ENCODE peak calls at places on chromosomes 13 and 19, in six cellular contexts. One of them, this sample, is unnamed.

GRCh38 chr13:101621099-101621498 is 168.6 kb downstream of the ITGBL1 start:
- DNase-seq in stimulated activated CD8-positive, alpha-beta memory T cell treated with anti-CD3 and anti-CD28 coated beads, Interleukin-15, amount 100 ng/mL, for 24 hours: no peak
- DNase-seq in AG04449: no peak
- DNase-seq in amniotic epithelial cell: no peak
- DNase-seq in C1 segment of cervical spinal cord: no peak
- DNase-seq in T-helper 1 cell: no peak
- DNase-seq in this sample: no peak

GRCh38 chr13:41008349-41008980 is 10.7 kb downstream of the ELF1 start:
- DNase-seq in stimulated activated CD8-positive, alpha-beta memory T cell treated with anti-CD3 and anti-CD28 coated beads, Interleukin-15, amount 100 ng/mL, for 24 hours: no peak
- DNase-seq in AG04449: peak
- DNase-seq in amniotic epithelial cell: peak
- DNase-seq in C1 segment of cervical spinal cord: no peak
- DNase-seq in T-helper 1 cell: no peak
- DNase-seq in this sample: no peak

GRCh38 chr13:99018418-99019180 is 40.7 kb upstream of the DOCK9 start:
- DNase-seq in stimulated activated CD8-positive, alpha-beta memory T cell treated with anti-CD3 and anti-CD28 coated beads, Interleukin-15, amount 100 ng/mL, for 24 hours: no peak
- DNase-seq in AG04449: peak
- DNase-seq in amniotic epithelial cell: peak
- DNase-seq in C1 segment of cervical spinal cord: no peak
- DNase-seq in T-helper 1 cell: no peak
- DNase-seq in this sample: no peak

GRCh38 chr19:46787331-46788100 is 878 bp downstream of the SLC1A5 start:
- DNase-seq in stimulated activated CD8-positive, alpha-beta memory T cell treated with anti-CD3 and anti-CD28 coated beads, Interleukin-15, amount 100 ng/mL, for 24 hours: no peak
- DNase-seq in AG04449: no peak
- DNase-seq in amniotic epithelial cell: peak
- DNase-seq in C1 segment of cervical spinal cord: no peak
- DNase-seq in T-helper 1 cell: peak
- DNase-seq in this sample: peak

GRCh38 chr19:42115705-42116104 is 16.5 kb downstream of the POU2F2 start:
- DNase-seq in stimulated activated CD8-positive, alpha-beta memory T cell treated with anti-CD3 and anti-CD28 coated beads, Interleukin-15, amount 100 ng/mL, for 24 hours: no peak
- DNase-seq in AG04449: no peak
- DNase-seq in amniotic epithelial cell: no peak
- DNase-seq in C1 segment of cervical spinal cord: no peak
- DNase-seq in T-helper 1 cell: no peak
- DNase-seq in this sample: no peak

GRCh38 chr13:76861859-76862258 is 24.3 kb downstream of the KCTD12 start:
- DNase-seq in stimulated activated CD8-positive, alpha-beta memory T cell treated with anti-CD3 and anti-CD28 coated beads, Interleukin-15, amount 100 ng/mL, for 24 hours: no peak
- DNase-seq in AG04449: no peak
- DNase-seq in amniotic epithelial cell: peak
- DNase-seq in C1 segment of cervical spinal cord: no peak
- DNase-seq in T-helper 1 cell: no peak
- DNase-seq in this sample: no peak

GRCh38 chr19:1401138-1401888 is at the start of gene GAMT:
- DNase-seq in stimulated activated CD8-positive, alpha-beta memory T cell treated with anti-CD3 and anti-CD28 coated beads, Interleukin-15, amount 100 ng/mL, for 24 hours: peak
- DNase-seq in AG04449: no peak
- DNase-seq in amniotic epithelial cell: no peak
- DNase-seq in C1 segment of cervical spinal cord: no peak
- DNase-seq in T-helper 1 cell: peak
- DNase-seq in this sample: no peak

GRCh38 chr19:38004505-38005223 is 97.7 kb downstream of the SIPA1L3 start:
- DNase-seq in stimulated activated CD8-positive, alpha-beta memory T cell treated with anti-CD3 and anti-CD28 coated beads, Interleukin-15, amount 100 ng/mL, for 24 hours: no peak
- DNase-seq in AG04449: peak
- DNase-seq in amniotic epithelial cell: peak
- DNase-seq in C1 segment of cervical spinal cord: peak
- DNase-seq in T-helper 1 cell: no peak
- DNase-seq in this sample: peak

GRCh38 chr13:114339779-114340534 is 25.7 kb downstream of the CHAMP1 start:
- DNase-seq in stimulated activated CD8-positive, alpha-beta memory T cell treated with anti-CD3 and anti-CD28 coated beads, Interleukin-15, amount 100 ng/mL, for 24 hours: no peak
- DNase-seq in AG04449: no peak
- DNase-seq in amniotic epithelial cell: peak
- DNase-seq in C1 segment of cervical spinal cord: no peak
- DNase-seq in T-helper 1 cell: peak
- DNase-seq in this sample: no peak

GRCh38 chr19:2274937-2275535 is 6.9 kb downstream of the PEAK3 start:
- DNase-seq in stimulated activated CD8-positive, alpha-beta memory T cell treated with anti-CD3 and anti-CD28 coated beads, Interleukin-15, amount 100 ng/mL, for 24 hours: no peak
- DNase-seq in AG04449: no peak
- DNase-seq in amniotic epithelial cell: peak
- DNase-seq in C1 segment of cervical spinal cord: no peak
- DNase-seq in T-helper 1 cell: no peak
- DNase-seq in this sample: peak

GRCh38 chr19:53037101-53038097 is 7.1 kb upstream of the ERVV-2 start:
- DNase-seq in stimulated activated CD8-positive, alpha-beta memory T cell treated with anti-CD3 and anti-CD28 coated beads, Interleukin-15, amount 100 ng/mL, for 24 hours: no peak
- DNase-seq in AG04449: no peak
- DNase-seq in amniotic epithelial cell: peak
- DNase-seq in C1 segment of cervical spinal cord: no peak
- DNase-seq in T-helper 1 cell: no peak
- DNase-seq in this sample: peak

GRCh38 chr19:1399079-1399478 is 2.3 kb downstream of the GAMT start:
- DNase-seq in stimulated activated CD8-positive, alpha-beta memory T cell treated with anti-CD3 and anti-CD28 coated beads, Interleukin-15, amount 100 ng/mL, for 24 hours: no peak
- DNase-seq in AG04449: no peak
- DNase-seq in amniotic epithelial cell: no peak
- DNase-seq in C1 segment of cervical spinal cord: no peak
- DNase-seq in T-helper 1 cell: no peak
- DNase-seq in this sample: no peak

GRCh38 chr13:110113284-110113764 is 193.6 kb downstream of the COL4A1 start:
- DNase-seq in stimulated activated CD8-positive, alpha-beta memory T cell treated with anti-CD3 and anti-CD28 coated beads, Interleukin-15, amount 100 ng/mL, for 24 hours: no peak
- DNase-seq in AG04449: no peak
- DNase-seq in amniotic epithelial cell: peak
- DNase-seq in C1 segment of cervical spinal cord: no peak
- DNase-seq in T-helper 1 cell: no peak
- DNase-seq in this sample: no peak

GRCh38 chr19:1767464-1767933 is 14.2 kb downstream of the ONECUT3 start:
- DNase-seq in stimulated activated CD8-positive, alpha-beta memory T cell treated with anti-CD3 and anti-CD28 coated beads, Interleukin-15, amount 100 ng/mL, for 24 hours: peak
- DNase-seq in AG04449: no peak
- DNase-seq in amniotic epithelial cell: no peak
- DNase-seq in C1 segment of cervical spinal cord: no peak
- DNase-seq in T-helper 1 cell: peak
- DNase-seq in this sample: peak

GRCh38 chr13:47330031-47330430 is 433.2 kb upstream of the HTR2A start:
- DNase-seq in stimulated activated CD8-positive, alpha-beta memory T cell treated with anti-CD3 and anti-CD28 coated beads, Interleukin-15, amount 100 ng/mL, for 24 hours: no peak
- DNase-seq in AG04449: no peak
- DNase-seq in amniotic epithelial cell: no peak
- DNase-seq in C1 segment of cervical spinal cord: no peak
- DNase-seq in T-helper 1 cell: no peak
- DNase-seq in this sample: no peak

GRCh38 chr13:98228661-98229349 is 51.7 kb upstream of the RNF113B start:
- DNase-seq in stimulated activated CD8-positive, alpha-beta memory T cell treated with anti-CD3 and anti-CD28 coated beads, Interleukin-15, amount 100 ng/mL, for 24 hours: no peak
- DNase-seq in AG04449: no peak
- DNase-seq in amniotic epithelial cell: peak
- DNase-seq in C1 segment of cervical spinal cord: no peak
- DNase-seq in T-helper 1 cell: no peak
- DNase-seq in this sample: no peak

GRCh38 chr19:7333198-7334118 is 15.3 kb upstream of the ARHGEF18 start:
- DNase-seq in stimulated activated CD8-positive, alpha-beta memory T cell treated with anti-CD3 and anti-CD28 coated beads, Interleukin-15, amount 100 ng/mL, for 24 hours: no peak
- DNase-seq in AG04449: no peak
- DNase-seq in amniotic epithelial cell: no peak
- DNase-seq in C1 segment of cervical spinal cord: no peak
- DNase-seq in T-helper 1 cell: no peak
- DNase-seq in this sample: no peak

GRCh38 chr19:47068876-47069406 is 20.5 kb upstream of the TMEM160 start:
- DNase-seq in stimulated activated CD8-positive, alpha-beta memory T cell treated with anti-CD3 and anti-CD28 coated beads, Interleukin-15, amount 100 ng/mL, for 24 hours: no peak
- DNase-seq in AG04449: no peak
- DNase-seq in amniotic epithelial cell: no peak
- DNase-seq in C1 segment of cervical spinal cord: no peak
- DNase-seq in T-helper 1 cell: no peak
- DNase-seq in this sample: no peak

GRCh38 chr19:54478677-54479266 is 5.7 kb upstream of the CDC42EP5 start:
- DNase-seq in stimulated activated CD8-positive, alpha-beta memory T cell treated with anti-CD3 and anti-CD28 coated beads, Interleukin-15, amount 100 ng/mL, for 24 hours: no peak
- DNase-seq in AG04449: no peak
- DNase-seq in amniotic epithelial cell: peak
- DNase-seq in C1 segment of cervical spinal cord: no peak
- DNase-seq in T-helper 1 cell: no peak
- DNase-seq in this sample: peak

GRCh38 chr19:55640577-55641375 is at the start of gene ZNF580:
- DNase-seq in stimulated activated CD8-positive, alpha-beta memory T cell treated with anti-CD3 and anti-CD28 coated beads, Interleukin-15, amount 100 ng/mL, for 24 hours: no peak
- DNase-seq in AG04449: no peak
- DNase-seq in amniotic epithelial cell: peak
- DNase-seq in C1 segment of cervical spinal cord: peak
- DNase-seq in T-helper 1 cell: no peak
- DNase-seq in this sample: peak

GRCh38 chr13:42007844-42008243 is 40.6 kb upstream of the DGKH start:
- DNase-seq in stimulated activated CD8-positive, alpha-beta memory T cell treated with anti-CD3 and anti-CD28 coated beads, Interleukin-15, amount 100 ng/mL, for 24 hours: no peak
- DNase-seq in AG04449: no peak
- DNase-seq in amniotic epithelial cell: peak
- DNase-seq in C1 segment of cervical spinal cord: no peak
- DNase-seq in T-helper 1 cell: no peak
- DNase-seq in this sample: no peak

GRCh38 chr13:71751074-71751473 is 115.9 kb downstream of the DACH1 start:
- DNase-seq in stimulated activated CD8-positive, alpha-beta memory T cell treated with anti-CD3 and anti-CD28 coated beads, Interleukin-15, amount 100 ng/mL, for 24 hours: no peak
- DNase-seq in AG04449: no peak
- DNase-seq in amniotic epithelial cell: no peak
- DNase-seq in C1 segment of cervical spinal cord: no peak
- DNase-seq in T-helper 1 cell: no peak
- DNase-seq in this sample: no peak

GRCh38 chr13:23674795-23675640 is 104.8 kb downstream of the TNFRSF19 start:
- DNase-seq in stimulated activated CD8-positive, alpha-beta memory T cell treated with anti-CD3 and anti-CD28 coated beads, Interleukin-15, amount 100 ng/mL, for 24 hours: no peak
- DNase-seq in AG04449: peak
- DNase-seq in amniotic epithelial cell: peak
- DNase-seq in C1 segment of cervical spinal cord: no peak
- DNase-seq in T-helper 1 cell: no peak
- DNase-seq in this sample: no peak

GRCh38 chr19:1624458-1624857 is 19.2 kb upstream of the UQCR11 start:
- DNase-seq in stimulated activated CD8-positive, alpha-beta memory T cell treated with anti-CD3 and anti-CD28 coated beads, Interleukin-15, amount 100 ng/mL, for 24 hours: no peak
- DNase-seq in AG04449: no peak
- DNase-seq in amniotic epithelial cell: peak
- DNase-seq in C1 segment of cervical spinal cord: no peak
- DNase-seq in T-helper 1 cell: no peak
- DNase-seq in this sample: peak

GRCh38 chr19:10120538-10121198 is 969 bp upstream of the EIF3G start:
- DNase-seq in stimulated activated CD8-positive, alpha-beta memory T cell treated with anti-CD3 and anti-CD28 coated beads, Interleukin-15, amount 100 ng/mL, for 24 hours: no peak
- DNase-seq in AG04449: peak
- DNase-seq in amniotic epithelial cell: peak
- DNase-seq in C1 segment of cervical spinal cord: no peak
- DNase-seq in T-helper 1 cell: no peak
- DNase-seq in this sample: no peak

GRCh38 chr19:30784850-30785459 is 412.8 kb downstream of the ZNF536 start:
- DNase-seq in stimulated activated CD8-positive, alpha-beta memory T cell treated with anti-CD3 and anti-CD28 coated beads, Interleukin-15, amount 100 ng/mL, for 24 hours: peak
- DNase-seq in AG04449: no peak
- DNase-seq in amniotic epithelial cell: no peak
- DNase-seq in C1 segment of cervical spinal cord: no peak
- DNase-seq in T-helper 1 cell: peak
- DNase-seq in this sample: peak

GRCh38 chr19:14004619-14005380 is 1.3 kb downstream of the RFX1 start:
- DNase-seq in stimulated activated CD8-positive, alpha-beta memory T cell treated with anti-CD3 and anti-CD28 coated beads, Interleukin-15, amount 100 ng/mL, for 24 hours: no peak
- DNase-seq in AG04449: no peak
- DNase-seq in amniotic epithelial cell: no peak
- DNase-seq in C1 segment of cervical spinal cord: no peak
- DNase-seq in T-helper 1 cell: no peak
- DNase-seq in this sample: peak

GRCh38 chr19:31969955-31970545 is 375.4 kb upstream of the ZNF507 start:
- DNase-seq in stimulated activated CD8-positive, alpha-beta memory T cell treated with anti-CD3 and anti-CD28 coated beads, Interleukin-15, amount 100 ng/mL, for 24 hours: no peak
- DNase-seq in AG04449: no peak
- DNase-seq in amniotic epithelial cell: no peak
- DNase-seq in C1 segment of cervical spinal cord: no peak
- DNase-seq in T-helper 1 cell: no peak
- DNase-seq in this sample: no peak

GRCh38 chr13:75312884-75313520 is 169.0 kb downstream of the TBC1D4 start:
- DNase-seq in stimulated activated CD8-positive, alpha-beta memory T cell treated with anti-CD3 and anti-CD28 coated beads, Interleukin-15, amount 100 ng/mL, for 24 hours: no peak
- DNase-seq in AG04449: no peak
- DNase-seq in amniotic epithelial cell: no peak
- DNase-seq in C1 segment of cervical spinal cord: no peak
- DNase-seq in T-helper 1 cell: no peak
- DNase-seq in this sample: no peak